ENCODE peak calls at places on chromosome 21, in seven cellular contexts. O, R, C, X, T, A and L are unnamed samples. For H3K4me1, the result is how much of the 10 kb centered on the place peaks cover.

GRCh38 chr21:23936224-23936623 is 1671.1 kb downstream of the MRPL39 start:
- DNase-seq in O (no peak), R (no peak), C (no peak), X (peak), T (no peak), A (no peak), L (no peak)

GRCh38 chr21:45289655-45290515 is 2.2 kb upstream of the POFUT2 start:
- DNase-seq in O (no peak), R (peak), C (no peak), X (peak), T (peak), A (no peak), L (no peak)

GRCh38 chr21:26844258-26845065 is 747 bp downstream of the ADAMTS1 start:
- DNase-seq in O (no peak), R (no peak), C (peak), X (peak), T (no peak), A (peak), L (peak)

GRCh38 chr21:16419188-16419874 is 689.5 kb downstream of the USP25 start:
- DNase-seq in O (no peak), R (peak), C (peak), X (peak), T (no peak), A (peak), L (peak)

GRCh38 chr21:45393021-45393420 is 11.9 kb upstream of the COL18A1 start:
- DNase-seq in O (no peak), R (no peak), C (peak), X (no peak), T (no peak), A (peak), L (peak)

GRCh38 chr21:46057111-46057709 is 40.7 kb upstream of the COL6A2 start:
- DNase-seq in O (no peak), R (peak), C (no peak), X (no peak), T (peak), A (no peak), L (peak)

GRCh38 chr21:28126521-28127317 is 866.0 kb downstream of the LTN1 start:
- DNase-seq in O (no peak), R (no peak), C (no peak), X (peak), T (no peak), A (no peak), L (no peak)

GRCh38 chr21:15247613-15248012 is 182.8 kb upstream of the NRIP1 start:
- DNase-seq in O (no peak), R (no peak), C (no peak), X (no peak), T (no peak), A (no peak), L (no peak)

GRCh38 chr21:20968391-20968790 is 29.8 kb upstream of the NCAM2 start:
- DNase-seq in O (no peak), R (no peak), C (no peak), X (peak), T (no peak), A (no peak), L (no peak)

GRCh38 chr21:17585875-17586450 is 26.7 kb downstream of the BTG3 start:
- DNase-seq in O (no peak), R (no peak), C (no peak), X (peak), T (no peak), A (no peak), L (no peak)

GRCh38 chr21:15895142-15896106 is 165.6 kb downstream of the USP25 start:
- DNase-seq in O (no peak), R (no peak), C (no peak), X (peak), T (no peak), A (no peak), L (no peak)

GRCh38 chr21:46322351-46323226 is 1.1 kb downstream of the C21orf58 start:
- DNase-seq in O (no peak), R (no peak), C (peak), X (peak), T (no peak), A (no peak), L (no peak)

GRCh38 chr21:15063821-15064575 is 802 bp downstream of the NRIP1 start:
- DNase-seq in O (no peak), R (peak), C (peak), X (peak), T (no peak), A (peak), L (peak)

GRCh38 chr21:46634966-46635323 is 529 bp upstream of the PRMT2 start:
- DNase-seq in O (no peak), R (peak), C (peak), X (peak), T (no peak), A (peak), L (no peak)

GRCh38 chr21:28444567-28444966 is 548.1 kb downstream of the LTN1 start:
- DNase-seq in O (no peak), R (no peak), C (no peak), X (no peak), T (no peak), A (no peak), L (peak)

GRCh38 chr21:35925497-35925896 is 134.8 kb downstream of the SETD4 start:
- DNase-seq in O (no peak), R (no peak), C (no peak), X (peak), T (no peak), A (no peak), L (peak)

GRCh38 chr21:38721983-38722382 is 83.7 kb upstream of the ETS2 start:
- DNase-seq in O (no peak), R (no peak), C (no peak), X (no peak), T (no peak), A (no peak), L (no peak)

GRCh38 chr21:44522753-44523204 is 17.2 kb downstream of the KRTAP10-1 start:
- DNase-seq in O (no peak), R (no peak), C (peak), X (no peak), T (no peak), A (no peak), L (peak)

GRCh38 chr21:27040738-27041137 is 73.8 kb upstream of the ADAMTS5 start:
- DNase-seq in O (no peak), R (no peak), C (no peak), X (no peak), T (no peak), A (no peak), L (no peak)

GRCh38 chr21:44455524-44456206 is 355 bp downstream of the LRRC3 start:
- DNase-seq in O (no peak), R (no peak), C (peak), X (peak), T (peak), A (peak), L (no peak)

GRCh38 chr21:42781981-42782722 is 97.2 kb downstream of the WDR4 start:
- DNase-seq in O (no peak), R (no peak), C (no peak), X (no peak), T (no peak), A (no peak), L (no peak)

GRCh38 chr21:42779431-42779861 is 99.9 kb downstream of the WDR4 start:
- DNase-seq in O (no peak), R (no peak), C (no peak), X (no peak), T (no peak), A (no peak), L (no peak)

GRCh38 chr21:42784276-42784675 is 95.1 kb downstream of the WDR4 start:
- DNase-seq in O (no peak), R (no peak), C (no peak), X (no peak), T (no peak), A (peak), L (peak)

GRCh38 chr21:42782723-42783247 is 96.6 kb downstream of the WDR4 start:
- DNase-seq in O (no peak), R (no peak), C (no peak), X (no peak), T (no peak), A (no peak), L (no peak)

GRCh38 chr21:42781150-42781980 is 98.0 kb downstream of the WDR4 start:
- DNase-seq in O (no peak), R (no peak), C (no peak), X (no peak), T (no peak), A (no peak), L (peak)
- TF ChIP-seq CTCF in O (no peak), R (no peak), C (no peak), X (no peak), T (no peak), A (peak), L (no peak)

GRCh38 chr21:42997053-42997452 is 22.7 kb downstream of the PKNOX1 start:
- DNase-seq in O (peak), R (peak), C (no peak), X (peak), T (no peak), A (peak), L (peak)
- H3K4me1 ChIP-seq in O (under half), R (under half), C (under half), X (under half), T (under half), A (under half), L (under half)

DNA sequence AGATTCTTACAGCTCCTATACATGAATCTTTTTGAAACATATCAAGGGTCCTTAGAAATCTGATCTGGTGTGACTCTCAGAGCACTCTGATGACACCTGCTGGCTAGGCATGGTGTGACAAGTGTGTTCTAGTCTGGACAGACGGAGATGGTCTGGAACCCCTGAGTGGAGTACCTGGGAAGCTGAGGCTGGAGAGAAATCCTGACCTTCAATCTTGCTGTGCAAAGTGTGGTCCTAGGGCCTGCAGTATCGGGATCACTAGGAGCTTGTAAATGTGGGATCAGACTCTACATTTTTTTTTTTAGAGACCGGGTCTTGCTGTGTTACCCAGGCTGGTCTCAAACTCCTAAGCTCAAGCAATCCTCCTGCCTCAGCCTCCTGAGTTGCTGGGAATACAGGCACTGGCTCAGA is 78.6 kb upstream of the SOD1 start:
- DNase-seq in O (peak), R (peak), C (peak), X (peak), T (peak), A (peak), L (peak)
- TF ChIP-seq CTCF in O (peak), R (peak), C (peak), X (peak), T (peak), A (peak), L (peak)

GRCh38 chr21:42398130-42398394 is 2.2 kb upstream of the TMPRSS3 start:
- DNase-seq in O (no peak), R (no peak), C (no peak), X (no peak), T (no peak), A (no peak), L (no peak)

GRCh38 chr21:42395302-42395701 is 550 bp downstream of the TMPRSS3 start:
- DNase-seq in O (no peak), R (no peak), C (no peak), X (no peak), T (no peak), A (no peak), L (no peak)

GRCh38 chr21:42397291-42398129 is 1.7 kb upstream of the TMPRSS3 start:
- DNase-seq in O (no peak), R (no peak), C (no peak), X (no peak), T (no peak), A (no peak), L (no peak)

GRCh38 chr21:42398414-42399030 is 2.7 kb upstream of the TMPRSS3 start:
- DNase-seq in O (no peak), R (no peak), C (no peak), X (no peak), T (no peak), A (no peak), L (no peak)

GRCh38 chr21:42395910-42396625 is at the start of gene TMPRSS3:
- DNase-seq in O (no peak), R (no peak), C (no peak), X (no peak), T (no peak), A (no peak), L (no peak)
- H3K4me1 ChIP-seq in O (under half), R (under half), C (under half), X (under half), T (under half), A (under half), L (under half)

GRCh38 chr21:34606051-34606450 is 8.9 kb downstream of the RCAN1 start:
- DNase-seq in O (no peak), R (no peak), C (no peak), X (no peak), T (no peak), A (no peak), L (no peak)

GRCh38 chr21:34604556-34604955 is 10.4 kb downstream of the RCAN1 start:
- DNase-seq in O (no peak), R (no peak), C (no peak), X (no peak), T (no peak), A (no peak), L (no peak)

GRCh38 chr21:34603710-34604057 is 11.2 kb downstream of the RCAN1 start:
- DNase-seq in O (no peak), R (no peak), C (no peak), X (no peak), T (no peak), A (no peak), L (no peak)

GRCh38 chr21:34609244-34609950 is 5.5 kb downstream of the RCAN1 start:
- DNase-seq in O (peak), R (peak), C (no peak), X (no peak), T (no peak), A (no peak), L (no peak)

DNA sequence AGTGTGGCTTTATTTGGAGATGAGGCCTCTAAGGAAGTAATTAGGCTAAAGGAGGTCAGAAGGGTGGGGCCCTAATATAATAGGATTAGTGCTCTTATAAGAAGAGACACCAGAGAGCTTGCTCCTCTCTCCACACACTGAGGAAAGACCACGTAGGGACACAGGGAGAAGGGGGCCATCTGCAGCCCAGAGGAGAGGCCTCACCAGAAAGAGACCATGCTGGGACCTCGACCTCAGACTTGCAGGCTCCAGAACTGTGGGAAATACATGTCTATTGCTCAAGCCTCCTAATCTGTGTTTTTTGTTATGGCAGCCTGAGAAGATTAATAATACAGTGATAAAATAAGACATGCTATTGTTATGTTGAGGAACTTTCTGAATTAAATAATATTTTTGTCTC is 8.3 kb downstream of the RCAN1 start:
- DNase-seq in O (no peak), R (peak), C (no peak), X (no peak), T (no peak), A (no peak), L (no peak)
- TF ChIP-seq CTCF in O (no peak), R (no peak), C (no peak), X (no peak), T (no peak), A (no peak), L (no peak)

GRCh38 chr21:31135536-31136184 is 97.4 kb upstream of the KRTAP19-8 start:
- DNase-seq in O (no peak), R (no peak), C (no peak), X (no peak), T (no peak), A (no peak), L (no peak)

GRCh38 chr21:31133243-31133830 is 95.1 kb upstream of the KRTAP19-8 start:
- DNase-seq in O (no peak), R (no peak), C (no peak), X (no peak), T (no peak), A (no peak), L (no peak)

GRCh38 chr21:31140025-31140424 is 101.7 kb upstream of the KRTAP19-8 start:
- DNase-seq in O (no peak), R (no peak), C (no peak), X (no peak), T (no peak), A (no peak), L (no peak)

GRCh38 chr21:31137951-31138350 is 99.7 kb upstream of the KRTAP19-8 start:
- DNase-seq in O (no peak), R (no peak), C (no peak), X (no peak), T (no peak), A (no peak), L (no peak)

DNA sequence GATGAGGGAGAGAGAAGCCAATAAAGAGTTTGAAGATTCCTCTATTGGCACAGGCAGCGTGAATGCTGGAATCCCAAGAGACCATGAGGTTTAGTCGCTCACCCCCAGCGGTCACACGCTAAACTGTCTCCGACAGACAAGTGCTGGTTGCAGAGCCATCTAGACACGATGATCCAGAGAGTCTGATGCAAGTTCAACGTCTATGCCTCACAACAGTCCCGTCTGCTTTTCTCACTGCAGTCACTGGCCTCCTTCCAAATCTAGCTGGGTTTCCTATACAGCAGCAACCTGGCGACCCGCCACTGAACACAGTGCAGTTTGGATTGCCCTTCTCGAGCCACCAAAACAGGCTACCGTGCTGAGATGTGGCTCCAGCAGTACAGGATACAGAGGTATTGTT is 98.6 kb upstream of the KRTAP19-8 start:
- DNase-seq in O (no peak), R (no peak), C (peak), X (peak), T (no peak), A (no peak), L (peak)
- H3K4me1 ChIP-seq in O (under half), R (under half), C (under half), X (under half), T (under half), A (under half), L (under half)

GRCh38 chr21:31108969-31109368 is 70.7 kb upstream of the KRTAP19-8 start:
- DNase-seq in O (no peak), R (no peak), C (no peak), X (peak), T (no peak), A (no peak), L (no peak)
- TF ChIP-seq CTCF in O (peak), R (no peak), C (no peak), X (no peak), T (peak), A (peak), L (no peak)